ENCODE peak calls at places on chromosomes 11 and 22, in nine cellular contexts. O is GM23248, E is neural progenitor cell, Q is IMR-90, I is SK-N-SH, D is colonic mucosa, F is mesenchymal stem cell, G is MM.1S, C is HCT116. T is an unnamed sample.

GRCh38 chr11:43573233-43573632 is 107.3 kb upstream of the HSD17B12 start:
- DNase-seq in O (peak), E (peak), Q (no peak), I (peak), D (no peak), F (no peak), G (peak), C (peak), T (peak)

GRCh38 chr11:110092577-110093406 is at the start of gene ZC3H12C:
- DNase-seq in O (peak), E (peak), Q (peak), I (peak), D (peak), F (peak), G (peak), C (peak), T (peak)

GRCh38 chr22:19817561-19818263 is 37.0 kb downstream of the GNB1L start:
- DNase-seq in O (no peak), E (no peak), Q (no peak), I (no peak), D (no peak), F (no peak), G (no peak), C (no peak), T (no peak)

GRCh38 chr11:28596816-28597215 is 488.6 kb downstream of the METTL15 start:
- DNase-seq in O (no peak), E (no peak), Q (no peak), I (no peak), D (no peak), F (no peak), G (no peak), C (no peak), T (no peak)

GRCh38 chr22:49229483-49230193 is 598.0 kb downstream of the BRD1 start:
- DNase-seq in O (no peak), E (no peak), Q (no peak), I (no peak), D (no peak), F (no peak), G (no peak), C (no peak), T (no peak)

GRCh38 chr11:128532016-128532570 is 55.3 kb downstream of the ETS1 start:
- DNase-seq in O (no peak), E (no peak), Q (no peak), I (no peak), D (no peak), F (no peak), G (no peak), C (no peak), T (no peak)

GRCh38 chr11:20158597-20159257 is 1.5 kb downstream of the DBX1 start:
- DNase-seq in O (peak), E (peak), Q (peak), I (peak), D (no peak), F (peak), G (no peak), C (no peak), T (peak)

GRCh38 chr22:50699001-50699753 is 26.6 kb downstream of the SHANK3 start:
- DNase-seq in O (no peak), E (no peak), Q (no peak), I (no peak), D (no peak), F (no peak), G (no peak), C (no peak), T (no peak)

GRCh38 chr11:820655-821512 is 2.2 kb downstream of the PNPLA2 start:
- DNase-seq in O (peak), E (no peak), Q (peak), I (no peak), D (peak), F (peak), G (no peak), C (no peak), T (peak)

GRCh38 chr11:20035701-20036601 is 124.3 kb downstream of the DBX1 start:
- DNase-seq in O (peak), E (no peak), Q (peak), I (no peak), D (no peak), F (peak), G (no peak), C (no peak), T (peak)

GRCh38 chr11:68409748-68410344 is 50.7 kb upstream of the PPP6R3 start:
- DNase-seq in O (no peak), E (no peak), Q (no peak), I (no peak), D (no peak), F (no peak), G (no peak), C (no peak), T (no peak)

GRCh38 chr11:125313271-125314222 is 149.0 kb downstream of the PKNOX2 start:
- DNase-seq in O (peak), E (no peak), Q (peak), I (no peak), D (no peak), F (no peak), G (no peak), C (no peak), T (no peak)

GRCh38 chr22:47457021-47457420 is 694.6 kb downstream of the TBC1D22A start:
- DNase-seq in O (no peak), E (no peak), Q (no peak), I (no peak), D (peak), F (no peak), G (no peak), C (no peak), T (no peak)

GRCh38 chr22:47460870-47461269 is 698.4 kb downstream of the TBC1D22A start:
- DNase-seq in O (no peak), E (no peak), Q (no peak), I (no peak), D (no peak), F (no peak), G (no peak), C (no peak), T (peak)

GRCh38 chr22:47456031-47456430 is 693.6 kb downstream of the TBC1D22A start:
- DNase-seq in O (no peak), E (no peak), Q (no peak), I (no peak), D (no peak), F (no peak), G (no peak), C (no peak), T (no peak)

GRCh38 chr22:47457509-47458300 is 695.3 kb downstream of the TBC1D22A start:
- DNase-seq in O (no peak), E (no peak), Q (no peak), I (no peak), D (peak), F (no peak), G (no peak), C (no peak), T (no peak)

DNA sequence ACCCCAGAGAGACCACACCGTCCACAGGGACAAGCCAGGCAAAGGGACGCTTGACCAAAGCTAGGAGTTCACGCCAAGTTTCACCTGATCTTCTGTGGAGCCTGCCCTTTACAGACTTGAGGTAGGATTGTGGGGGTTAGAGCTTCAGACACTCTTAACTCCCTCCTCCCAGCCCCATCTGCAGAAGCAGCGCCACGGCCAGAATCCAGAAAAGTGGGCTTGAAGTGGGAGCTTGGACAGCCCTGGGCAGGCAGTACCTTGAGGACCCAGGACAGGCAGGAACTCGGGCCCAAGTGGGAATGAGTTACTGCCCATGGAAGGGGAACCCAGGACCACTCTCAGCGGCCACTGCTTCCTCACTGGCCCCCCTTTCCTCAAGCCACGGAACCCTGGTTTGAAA is 695.9 kb downstream of the TBC1D22A start:
- DNase-seq in O (no peak), E (no peak), Q (no peak), I (no peak), D (peak), F (no peak), G (no peak), C (no peak), T (no peak)
- H3K9ac ChIP-seq in O (no peak), E (no peak), Q (no peak), I (no peak), D (no peak), F (no peak), G (no peak), C (no peak), T (no peak)

GRCh38 chr11:62153087-62153395 is 29.2 kb downstream of the INCENP start:
- DNase-seq in O (no peak), E (no peak), Q (no peak), I (no peak), D (no peak), F (no peak), G (no peak), C (no peak), T (no peak)
- H3K9ac ChIP-seq in O (no peak), E (no peak), Q (no peak), I (no peak), D (no peak), F (no peak), G (no peak), C (no peak), T (no peak)

GRCh38 chr11:119504366-119504765 is 81.4 kb upstream of the THY1 start:
- DNase-seq in O (no peak), E (no peak), Q (no peak), I (no peak), D (no peak), F (no peak), G (no peak), C (no peak), T (no peak)

GRCh38 chr11:119497717-119498116 is 74.7 kb upstream of the THY1 start:
- DNase-seq in O (no peak), E (no peak), Q (no peak), I (no peak), D (no peak), F (no peak), G (no peak), C (no peak), T (no peak)

GRCh38 chr11:119506436-119506835 is 83.5 kb upstream of the THY1 start:
- DNase-seq in O (no peak), E (no peak), Q (no peak), I (no peak), D (no peak), F (no peak), G (no peak), C (no peak), T (no peak)

GRCh38 chr11:119505861-119506260 is 82.9 kb upstream of the THY1 start:
- DNase-seq in O (no peak), E (no peak), Q (peak), I (no peak), D (no peak), F (no peak), G (no peak), C (no peak), T (no peak)

GRCh38 chr11:119501777-119502405 is 78.9 kb upstream of the THY1 start:
- DNase-seq in O (no peak), E (peak), Q (no peak), I (no peak), D (no peak), F (no peak), G (no peak), C (no peak), T (no peak)
- H3K9ac ChIP-seq in O (no peak), E (no peak), Q (no peak), I (no peak), D (no peak), F (no peak), G (no peak), C (no peak), T (no peak)

GRCh38 chr11:35337919-35338316 is 81.4 kb downstream of the SLC1A2 start:
- DNase-seq in O (no peak), E (no peak), Q (no peak), I (no peak), D (no peak), F (no peak), G (no peak), C (no peak), T (peak)
- H3K9ac ChIP-seq in O (peak), E (no peak), Q (no peak), I (no peak), D (no peak), F (peak), G (no peak), C (no peak), T (peak)

GRCh38 chr11:67276821-67277230 is 10.6 kb downstream of the GRK2 start:
- DNase-seq in O (peak), E (peak), Q (peak), I (no peak), D (peak), F (no peak), G (peak), C (no peak), T (no peak)

GRCh38 chr11:67277231-67277961 is 11.1 kb downstream of the GRK2 start:
- DNase-seq in O (peak), E (peak), Q (peak), I (no peak), D (peak), F (peak), G (peak), C (no peak), T (no peak)

GRCh38 chr11:67273260-67273990 is 7.2 kb downstream of the GRK2 start:
- DNase-seq in O (no peak), E (no peak), Q (no peak), I (no peak), D (no peak), F (no peak), G (no peak), C (no peak), T (no peak)

GRCh38 chr11:67274768-67275605 is 8.7 kb downstream of the GRK2 start:
- DNase-seq in O (no peak), E (no peak), Q (no peak), I (no peak), D (no peak), F (no peak), G (no peak), C (no peak), T (no peak)

DNA sequence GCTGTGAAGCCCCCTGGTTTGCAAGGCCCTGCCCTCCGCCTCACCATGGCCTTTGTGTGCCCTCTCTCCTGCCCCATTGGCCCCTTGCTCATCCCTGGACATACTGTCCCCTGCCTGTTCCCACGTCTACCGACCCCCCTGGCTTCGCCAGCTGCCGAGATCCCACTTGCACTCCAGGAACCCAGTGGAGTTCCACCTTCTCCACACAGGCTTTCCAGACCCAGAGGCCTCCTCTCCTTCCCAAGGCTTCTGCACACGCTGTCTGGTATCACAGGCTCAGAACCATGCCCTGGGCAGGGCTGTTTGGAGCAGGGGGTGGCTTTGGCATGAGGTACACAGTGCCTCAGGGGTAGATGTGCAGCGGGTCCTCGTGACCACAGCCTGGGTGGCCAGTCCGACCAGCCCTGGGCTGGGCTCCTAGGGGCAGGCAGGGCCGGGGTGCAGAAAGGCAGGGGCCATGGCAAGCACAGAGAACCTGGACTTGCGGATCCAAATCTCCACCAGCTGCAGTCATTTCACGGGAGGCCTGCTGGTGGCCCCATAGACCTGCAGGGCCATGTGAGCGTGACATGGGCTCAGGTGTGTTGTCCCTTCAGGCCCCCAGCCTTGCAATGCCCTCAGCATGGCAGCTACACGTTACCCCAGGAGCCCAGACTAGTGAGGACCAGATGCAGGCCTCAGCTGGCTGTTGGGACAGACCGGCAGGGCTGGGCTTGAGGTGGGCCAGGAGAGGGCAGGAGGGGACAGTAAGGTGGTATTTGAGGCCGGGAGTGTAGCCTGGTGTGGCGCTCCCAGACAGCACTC is 9.5 kb downstream of the GRK2 start:
- DNase-seq in O (no peak), E (no peak), Q (no peak), I (no peak), D (no peak), F (no peak), G (no peak), C (no peak), T (no peak)
- H3K9ac ChIP-seq in O (no peak), E (no peak), Q (no peak), I (no peak), D (peak), F (no peak), G (peak), C (no peak), T (no peak)

GRCh38 chr22:39030705-39031104 is 9.8 kb downstream of the APOBEC3D start:
- DNase-seq in O (no peak), E (no peak), Q (no peak), I (no peak), D (no peak), F (no peak), G (no peak), C (no peak), T (no peak)

GRCh38 chr22:39027717-39028116 is 6.8 kb downstream of the APOBEC3D start:
- DNase-seq in O (no peak), E (no peak), Q (no peak), I (no peak), D (no peak), F (no peak), G (no peak), C (no peak), T (no peak)

GRCh38 chr22:39029227-39029626 is 8.3 kb downstream of the APOBEC3D start:
- DNase-seq in O (no peak), E (no peak), Q (no peak), I (no peak), D (no peak), F (no peak), G (no peak), C (no peak), T (no peak)

GRCh38 chr22:39026509-39027150 is 5.7 kb downstream of the APOBEC3D start:
- DNase-seq in O (no peak), E (no peak), Q (no peak), I (no peak), D (no peak), F (no peak), G (no peak), C (no peak), T (no peak)

GRCh38 chr22:39028281-39028680 is 7.4 kb downstream of the APOBEC3D start:
- DNase-seq in O (no peak), E (no peak), Q (no peak), I (no peak), D (no peak), F (no peak), G (no peak), C (no peak), T (no peak)
- H3K9ac ChIP-seq in O (no peak), E (no peak), Q (no peak), I (no peak), D (no peak), F (no peak), G (no peak), C (no peak), T (no peak)

GRCh38 chr11:16095756-16096155 is 260.6 kb downstream of the SOX6 start:
- DNase-seq in O (no peak), E (no peak), Q (no peak), I (no peak), D (no peak), F (no peak), G (no peak), C (no peak), T (no peak)
- H3K9ac ChIP-seq in O (no peak), E (no peak), Q (no peak), I (no peak), D (no peak), F (no peak), G (no peak), C (no peak), T (no peak)

GRCh38 chr11:79081441-79082124 is 359.2 kb downstream of the TENM4 start:
- DNase-seq in O (peak), E (peak), Q (peak), I (no peak), D (no peak), F (peak), G (no peak), C (no peak), T (no peak)
- H3K9ac ChIP-seq in O (no peak), E (no peak), Q (no peak), I (no peak), D (no peak), F (no peak), G (no peak), C (no peak), T (no peak)

GRCh38 chr11:69637601-69637955 is 3.4 kb upstream of the CCND1 start:
- DNase-seq in O (no peak), E (peak), Q (no peak), I (no peak), D (no peak), F (no peak), G (no peak), C (no peak), T (no peak)

GRCh38 chr11:69639843-69640242 is 1.1 kb upstream of the CCND1 start:
- DNase-seq in O (no peak), E (no peak), Q (no peak), I (no peak), D (no peak), F (no peak), G (no peak), C (no peak), T (no peak)

GRCh38 chr11:69636870-69637600 is 3.9 kb upstream of the CCND1 start:
- DNase-seq in O (peak), E (no peak), Q (no peak), I (no peak), D (peak), F (no peak), G (no peak), C (no peak), T (no peak)

GRCh38 chr11:69638941-69639681 is 1.8 kb upstream of the CCND1 start:
- DNase-seq in O (peak), E (peak), Q (peak), I (peak), D (peak), F (peak), G (peak), C (peak), T (peak)

DNA sequence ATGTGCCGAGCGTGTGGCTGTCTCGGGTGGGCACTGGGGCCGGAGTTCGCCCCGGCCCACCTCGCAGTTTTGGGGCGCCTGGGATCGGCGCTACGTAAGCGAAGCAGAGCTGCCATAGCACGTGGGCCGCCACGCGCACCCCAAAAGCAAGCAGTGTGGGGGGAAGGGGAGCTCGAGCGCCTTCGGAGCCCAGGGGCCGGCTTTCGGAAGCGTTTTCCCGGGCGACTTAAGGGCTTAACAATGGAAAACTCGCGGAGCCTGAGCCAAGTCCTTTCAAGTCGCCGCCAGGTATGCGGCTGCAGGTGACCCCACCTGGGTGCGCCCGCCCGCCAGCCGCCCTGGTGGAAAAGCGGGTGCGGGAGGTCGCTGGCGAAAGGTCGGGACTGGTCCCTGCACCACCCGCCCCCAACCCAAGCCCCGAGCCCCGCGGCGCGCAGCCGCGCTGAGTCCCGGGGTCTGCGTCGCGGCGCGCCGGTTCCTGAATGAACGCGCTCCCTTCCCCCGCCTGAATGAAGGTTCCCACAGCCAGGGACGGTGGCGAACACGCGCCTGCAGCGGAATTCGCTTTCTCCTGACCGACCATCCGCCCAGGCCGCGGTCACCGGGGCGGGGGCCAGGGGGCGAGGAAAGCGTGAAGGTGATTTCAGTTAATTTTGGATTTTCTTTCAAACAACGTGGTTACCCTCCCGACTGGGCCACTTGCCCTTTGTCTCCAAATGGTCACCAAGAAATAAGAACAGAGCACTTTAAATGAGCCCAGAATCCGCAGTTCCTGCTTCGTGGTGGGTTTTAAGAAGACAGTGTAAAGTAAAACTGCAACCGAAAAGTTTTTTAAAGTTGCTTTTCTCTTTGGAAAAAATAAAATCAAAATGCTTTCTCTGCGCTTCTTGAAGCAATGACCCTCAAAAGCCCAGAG is 2.7 kb upstream of the CCND1 start:
- DNase-seq in O (peak), E (peak), Q (peak), I (peak), D (peak), F (peak), G (no peak), C (peak), T (peak)
- H3K9ac ChIP-seq in O (peak), E (no peak), Q (peak), I (peak), D (peak), F (peak), G (no peak), C (peak), T (peak)